ENCODE peak calls at places on chromosomes 4 and X, in six cellular contexts. S, V, C, Y, Q and B are unnamed samples.

GRCh38 chr4:156084312-156084811 is 130.7 kb upstream of the CTSO start:
- DNase-seq in S (no peak), V (no peak), C (no peak), Y (no peak), Q (no peak), B (no peak)

GRCh38 chr4:48012819-48013218 is 3.7 kb downstream of the CNGA1 start:
- DNase-seq in S (no peak), V (no peak), C (no peak), Y (no peak), Q (no peak), B (no peak)

GRCh38 chr4:150906987-150907633 is 108.0 kb downstream of the LRBA start:
- DNase-seq in S (no peak), V (no peak), C (no peak), Y (no peak), Q (no peak), B (no peak)

GRCh38 chrX:94107981-94108380 is 434.0 kb downstream of the FAM133A start:
- DNase-seq in S (no peak), V (no peak), C (no peak), Y (no peak), Q (no peak), B (no peak)

GRCh38 chr4:82437285-82438005 is 7.1 kb downstream of the ENOPH1 start:
- DNase-seq in S (peak), V (no peak), C (peak), Y (no peak), Q (no peak), B (no peak)

GRCh38 chrX:44744828-44745227 is 99.0 kb upstream of the DUSP21 start:
- DNase-seq in S (no peak), V (no peak), C (no peak), Y (no peak), Q (no peak), B (no peak)

GRCh38 chrX:104343408-104344129 is 88.8 kb upstream of the ESX1 start:
- DNase-seq in S (peak), V (peak), C (peak), Y (no peak), Q (no peak), B (peak)

GRCh38 chr4:177047070-177047850 is 254.5 kb upstream of the VEGFC start:
- DNase-seq in S (peak), V (peak), C (peak), Y (no peak), Q (no peak), B (peak)

GRCh38 chr4:156659570-156659969 is 312.0 kb downstream of the PDGFC start:
- DNase-seq in S (no peak), V (no peak), C (no peak), Y (no peak), Q (no peak), B (no peak)

GRCh38 chrX:109624641-109625311 is at the start of gene KCNE5:
- DNase-seq in S (no peak), V (no peak), C (peak), Y (no peak), Q (no peak), B (no peak)

GRCh38 chr4:114043116-114043515 is 63.7 kb upstream of the ARSJ start:
- DNase-seq in S (peak), V (no peak), C (no peak), Y (no peak), Q (no peak), B (no peak)

GRCh38 chrX:119654112-119654531 is 38.8 kb downstream of the SEPTIN6 start:
- DNase-seq in S (peak), V (peak), C (no peak), Y (no peak), Q (no peak), B (no peak)

GRCh38 chrX:154429708-154430107 is 1.2 kb downstream of the ATP6AP1 start:
- DNase-seq in S (no peak), V (no peak), C (no peak), Y (no peak), Q (no peak), B (no peak)

GRCh38 chr4:124515591-124515990 is 196.9 kb downstream of the ANKRD50 start:
- DNase-seq in S (no peak), V (no peak), C (no peak), Y (no peak), Q (no peak), B (no peak)

GRCh38 chrX:19593684-19594083 is 78.4 kb upstream of the MAP3K15 start:
- DNase-seq in S (peak), V (no peak), C (peak), Y (no peak), Q (no peak), B (no peak)

GRCh38 chr4:45831692-45832091 is 292.2 kb downstream of the GABRG1 start:
- DNase-seq in S (no peak), V (no peak), C (no peak), Y (no peak), Q (no peak), B (no peak)

GRCh38 chr4:40205259-40206198 is 8.7 kb downstream of the RHOH start:
- DNase-seq in S (no peak), V (no peak), C (no peak), Y (no peak), Q (no peak), B (no peak)